ENCODE peak calls at places on chromosome 19, in seven cellular contexts. P is putamen; T is hypothalamus; V is CD4-positive, alpha-beta memory T cell; I is EL; A is choroid plexus epithelial cell; L is activated CD4-positive, alpha-beta T cell treated with anti-CD3 and anti-CD28 coated beads, Interleukin-2, amount 50 U/mL, for 1 hour. G is an unnamed sample.

GRCh38 chr19:9836021-9836420 is 903 bp downstream of the PIN1 start:
- DNase-seq in P (no peak), T (no peak), V (no peak), I (peak), A (peak), L (no peak), G (no peak)

GRCh38 chr19:11425719-11426457 is 6.8 kb upstream of the RGL3 start:
- DNase-seq in P (no peak), T (no peak), V (no peak), I (no peak), A (no peak), L (no peak), G (no peak)

GRCh38 chr19:39481229-39481545 is 549 bp downstream of the TIMM50 start:
- DNase-seq in P (no peak), T (no peak), V (no peak), I (no peak), A (no peak), L (no peak), G (no peak)

GRCh38 chr19:954672-955494 is 29.0 kb downstream of the ARID3A start:
- DNase-seq in P (no peak), T (no peak), V (no peak), I (no peak), A (peak), L (no peak), G (no peak)

GRCh38 chr19:4337906-4338440 is 654 bp downstream of the STAP2 start:
- DNase-seq in P (no peak), T (no peak), V (no peak), I (peak), A (peak), L (no peak), G (no peak)

GRCh38 chr19:8635422-8635821 is 5.0 kb downstream of the NFILZ start:
- DNase-seq in P (no peak), T (no peak), V (no peak), I (peak), A (no peak), L (no peak), G (no peak)

GRCh38 chr19:10752237-10752912 is 34.5 kb downstream of the DNM2 start:
- DNase-seq in P (peak), T (peak), V (no peak), I (no peak), A (no peak), L (no peak), G (no peak)

GRCh38 chr19:49987159-49987698 is 26.3 kb upstream of the SIGLEC11 start:
- DNase-seq in P (peak), T (peak), V (peak), I (peak), A (peak), L (peak), G (peak)

GRCh38 chr19:51107406-51108065 is 673 bp downstream of the CTU1 start:
- DNase-seq in P (no peak), T (no peak), V (no peak), I (peak), A (peak), L (peak), G (peak)

GRCh38 chr19:32817913-32818476 is 51.6 kb downstream of the SLC7A9 start:
- DNase-seq in P (no peak), T (no peak), V (no peak), I (no peak), A (no peak), L (no peak), G (no peak)

GRCh38 chr19:39924952-39925351 is 9.5 kb downstream of the FCGBP start:
- DNase-seq in P (no peak), T (no peak), V (no peak), I (no peak), A (no peak), L (no peak), G (no peak)

GRCh38 chr19:6108721-6109633 is 1.3 kb downstream of the RFX2 start:
- DNase-seq in P (no peak), T (no peak), V (peak), I (peak), A (peak), L (peak), G (peak)

GRCh38 chr19:39127812-39128510 is 2.4 kb downstream of the PAK4 start:
- DNase-seq in P (no peak), T (no peak), V (no peak), I (no peak), A (no peak), L (no peak), G (no peak)

GRCh38 chr19:33418461-33418860 is 45.0 kb downstream of the CEBPG start:
- DNase-seq in P (no peak), T (no peak), V (no peak), I (no peak), A (no peak), L (no peak), G (no peak)

GRCh38 chr19:58553799-58554493 is 959 bp downstream of the CHMP2A start:
- DNase-seq in P (no peak), T (no peak), V (no peak), I (no peak), A (no peak), L (no peak), G (no peak)

GRCh38 chr19:37127999-37128820 is 44.3 kb downstream of the ZNF585A start:
- DNase-seq in P (no peak), T (no peak), V (no peak), I (no peak), A (no peak), L (no peak), G (no peak)

GRCh38 chr19:13875824-13876223 is 1.1 kb upstream of the NANOS3 start:
- DNase-seq in P (no peak), T (no peak), V (no peak), I (no peak), A (no peak), L (no peak), G (no peak)

GRCh38 chr19:17654993-17655392 is 33.2 kb downstream of the UNC13A start:
- DNase-seq in P (no peak), T (no peak), V (no peak), I (no peak), A (no peak), L (no peak), G (no peak)

GRCh38 chr19:2552859-2553258 is 76.9 kb downstream of the GADD45B start:
- DNase-seq in P (no peak), T (no peak), V (peak), I (peak), A (peak), L (peak), G (peak)

GRCh38 chr19:5336195-5336965 is 4.2 kb downstream of the PTPRS start:
- DNase-seq in P (no peak), T (no peak), V (no peak), I (no peak), A (no peak), L (no peak), G (no peak)

GRCh38 chr19:3544742-3545668 is 6.0 kb downstream of the TEKTIP1 start:
- DNase-seq in P (peak), T (peak), V (peak), I (peak), A (peak), L (peak), G (peak)

G was measured in activated naive CD4-positive, alpha-beta T cell treated with anti-CD3 and anti-CD28 coated beads for 36 hours.